ENCODE peak calls at places on chromosome 7, in four cellular contexts. W is neuronal stem cell, S is mesenchymal stem cell, C is trophoblast cell. F is an unnamed sample.

GRCh38 chr7:97373743-97374142 is 256.2 kb downstream of the SDHAF3 start:
- DNase-seq in S (no peak), W (no peak), C (no peak), F (no peak)

GRCh38 chr7:131603932-131604331 is 47.5 kb upstream of the PODXL start:
- DNase-seq in C (no peak), S (no peak), W (no peak), F (no peak)

GRCh38 chr7:135808206-135808605 is 59.6 kb upstream of the FAM180A start:
- DNase-seq in C (no peak), S (no peak), W (no peak), F (no peak)

GRCh38 chr7:44740040-44740439 is 8.6 kb upstream of the ZMIZ2 start:
- DNase-seq in S (no peak), W (no peak), C (no peak), F (no peak)

GRCh38 chr7:51141451-51141971 is 175.1 kb downstream of the COBL start:
- DNase-seq in C (peak; percentile 53), S (peak; percentile 43), W (peak; percentile 26), F (no peak)

GRCh38 chr7:131656980-131657725 is 100.7 kb upstream of the PODXL start:
- DNase-seq in W (no peak), S (no peak), C (no peak), F (no peak)

GRCh38 chr7:22326181-22326580 is 30.8 kb downstream of the RAPGEF5 start:
- DNase-seq in C (no peak), S (no peak), W (no peak), F (no peak)

GRCh38 chr7:28378574-28379149 is 33.7 kb upstream of the CREB5 start:
- DNase-seq in W (no peak), C (peak; percentile 60), S (no peak), F (no peak)

GRCh38 chr7:98126311-98127142 is 19.9 kb downstream of the LMTK2 start:
- DNase-seq in W (no peak), S (no peak), C (no peak), F (no peak)

GRCh38 chr7:33425385-33425784 is 296.0 kb downstream of the BBS9 start:
- DNase-seq in S (peak; percentile 49), C (no peak), W (no peak), F (no peak)

GRCh38 chr7:107725138-107725740 is 18.7 kb upstream of the CBLL1 start:
- DNase-seq in C (peak; percentile 87), W (peak; percentile 42), S (peak; percentile 44), F (no peak)

GRCh38 chr7:17620588-17620987 is 319.7 kb downstream of the SNX13 start:
- DNase-seq in W (no peak), S (no peak), C (no peak), F (no peak)

GRCh38 chr7:143448429-143448828 is 5.2 kb downstream of the TAS2R60 start:
- DNase-seq in S (no peak), C (no peak), W (no peak), F (no peak)

GRCh38 chr7:11753441-11753840 is 78.6 kb downstream of the THSD7A start:
- DNase-seq in C (no peak), W (no peak), S (no peak), F (no peak)

GRCh38 chr7:115678049-115678982 is 352.2 kb downstream of the TFEC start:
- DNase-seq in C (no peak), W (no peak), S (peak; percentile 24), F (no peak)

GRCh38 chr7:36405409-36405803 is 15.7 kb downstream of the ANLN start:
- DNase-seq in S (no peak), C (no peak), W (no peak), F (no peak)

GRCh38 chr7:39565538-39565937 is 666 bp upstream of the YAE1 start:
- DNase-seq in W (no peak), S (no peak), C (no peak), F (no peak)

GRCh38 chr7:81846398-81846797 is 76.6 kb upstream of the HGF start:
- DNase-seq in W (no peak), S (peak; percentile 93), C (peak; percentile 25), F (no peak)

GRCh38 chr7:48108959-48109847 is 20.1 kb downstream of the UPP1 start:
- DNase-seq in S (no peak), W (no peak), C (no peak), F (no peak)

GRCh38 chr7:158923928-158924511 is 67.7 kb downstream of the DYNC2I1 start:
- DNase-seq in S (no peak), C (no peak), W (no peak), F (no peak)

GRCh38 chr7:117808273-117808868 is 64.9 kb downstream of the CTTNBP2 start:
- DNase-seq in W (peak; percentile 17), C (no peak), S (no peak), F (no peak)
- H3K4ac ChIP-seq in W (no peak overlapping the region), C (no peak overlapping the region), S (no peak overlapping the region), F (no peak overlapping the region)

DNA sequence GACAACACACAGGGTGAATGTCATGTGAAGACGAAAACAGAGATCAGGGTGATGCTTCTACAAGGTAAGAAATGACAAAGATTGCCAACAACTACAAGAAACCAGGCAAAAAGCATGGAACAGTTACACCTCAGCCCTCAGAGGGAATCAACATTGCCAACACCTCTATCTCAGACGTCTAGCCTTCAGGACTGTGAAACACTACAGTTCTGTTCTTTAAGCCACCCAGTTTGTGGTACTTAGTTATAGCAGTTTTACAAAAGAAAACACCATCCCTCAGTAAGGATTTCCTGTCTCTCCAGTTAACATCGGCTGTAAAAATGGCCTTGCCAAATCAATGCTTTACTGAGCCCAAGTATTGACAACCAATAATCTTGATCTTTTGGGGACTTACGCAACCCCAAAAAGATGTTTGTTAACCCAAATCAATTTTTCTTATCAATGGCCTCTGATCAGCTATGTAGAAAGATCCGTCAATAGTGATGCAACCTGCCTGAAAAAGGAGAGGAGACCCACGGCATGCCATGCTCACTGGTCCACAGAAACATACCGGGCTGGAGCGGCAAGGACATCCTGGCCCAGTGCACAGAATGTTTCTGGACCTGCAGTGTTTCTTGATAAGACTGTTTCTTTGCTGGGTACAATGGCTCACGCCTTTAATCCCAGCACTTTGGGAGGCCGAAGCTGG is 44.0 kb downstream of the AKR1D1 start:
- DNase-seq in C (no peak), W (no peak), S (no peak), F (no peak)
- H3K4ac ChIP-seq in C (no peak overlapping the region), W (no peak overlapping the region), S (no peak overlapping the region), F (no peak overlapping the region)

GRCh38 chr7:111085356-111085755 is 5.6 kb upstream of the LRRN3 start:
- DNase-seq in W (no peak), C (no peak), S (no peak), F (no peak)

GRCh38 chr7:111083423-111083822 is 7.5 kb upstream of the LRRN3 start:
- DNase-seq in C (peak; percentile 21), S (peak; percentile 55), W (no peak), F (no peak)

GRCh38 chr7:111082351-111082750 is 8.6 kb upstream of the LRRN3 start:
- DNase-seq in W (no peak), S (peak; percentile 25), C (no peak), F (no peak)

GRCh38 chr7:111080495-111081105 is 10.3 kb upstream of the LRRN3 start:
- DNase-seq in W (no peak), S (no peak), C (no peak), F (no peak)

DNA sequence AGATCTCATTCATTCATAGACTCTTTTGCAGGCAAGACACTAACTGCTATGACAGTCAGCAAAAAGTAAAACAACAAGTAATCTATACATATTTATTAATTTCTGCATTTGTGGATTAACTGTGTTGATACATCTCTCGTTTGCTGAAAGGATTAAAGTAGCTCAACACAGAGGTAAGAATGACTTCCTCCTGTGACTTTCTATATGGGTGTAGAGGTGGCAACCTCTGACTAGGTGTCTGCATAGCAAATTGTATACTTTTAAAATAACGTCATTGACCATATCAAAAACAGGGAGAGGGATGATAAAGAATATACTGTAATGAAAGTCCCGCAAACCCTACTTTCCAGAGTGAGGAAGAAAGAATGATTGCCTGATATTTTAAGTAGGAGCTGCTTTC is 9.4 kb upstream of the LRRN3 start:
- DNase-seq in W (no peak), S (no peak), C (no peak), F (no peak)
- H3K4ac ChIP-seq in W (no peak overlapping the region), S (no peak overlapping the region), C (no peak overlapping the region), F (no peak overlapping the region)

GRCh38 chr7:113087278-113087998 is 811 bp upstream of the GPR85 start:
- DNase-seq in W (no peak), S (peak; percentile 73), C (peak; percentile 88), F (no peak)

GRCh38 chr7:113086928-113087277 is 276 bp upstream of the GPR85 start:
- DNase-seq in S (no peak), C (no peak), W (no peak), F (no peak)

GRCh38 chr7:113085781-113086390 is 741 bp downstream of the GPR85 start:
- DNase-seq in S (peak; percentile 5), C (no peak), W (no peak), F (no peak)

GRCh38 chr7:113084499-113085172 is 2.0 kb downstream of the GPR85 start:
- DNase-seq in S (no peak), W (no peak), C (no peak), F (no peak)

DNA sequence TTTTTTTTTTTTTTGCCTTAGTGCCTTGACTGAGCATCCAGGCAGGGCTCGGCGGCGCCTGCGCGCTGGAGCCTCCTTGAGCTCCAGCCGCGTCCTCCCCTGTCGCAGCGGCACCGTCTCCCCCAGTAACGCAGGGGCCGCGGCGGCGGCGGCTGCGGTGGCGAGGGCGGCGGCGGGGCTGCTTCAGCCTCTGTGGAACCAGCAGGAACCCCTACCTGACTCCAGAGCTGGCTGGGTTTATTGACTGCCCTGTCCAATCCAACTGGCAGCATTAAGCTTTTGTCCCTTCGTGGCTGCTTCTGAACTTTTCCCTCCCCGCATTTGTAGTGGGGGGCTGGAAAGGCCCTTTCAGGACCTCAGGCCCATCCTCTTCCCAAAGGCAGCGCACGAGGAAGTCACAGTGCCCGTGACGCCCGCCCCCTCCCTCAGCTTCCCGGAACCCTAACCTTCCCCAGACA is at the start of gene GPR85:
- DNase-seq in C (peak; percentile 75), W (peak; percentile 78), S (peak; percentile 71), F (peak; percentile 81)
- H3K4ac ChIP-seq in C (peak within 1 kb of the TSS; percentile 64), W (no peak within 1 kb of the TSS), S (peak within 1 kb of the TSS; percentile 49), F (no peak within 1 kb of the TSS)

GRCh38 chr7:80480566-80480965 is 31.3 kb downstream of the GNAT3 start:
- DNase-seq in S (no peak), C (peak; percentile 96), W (no peak), F (no peak)
- H3K4ac ChIP-seq in S (no peak overlapping the region), C (no peak overlapping the region), W (no peak overlapping the region), F (no peak overlapping the region)